ENCODE peak calls at places on chromosomes 3 and 15, in seven cellular contexts. S is WERI-Rb-1, P is LoVo, Y is non-pigmented ciliary epithelial cell, W is renal cortical epithelial cell, J is dorsolateral prefrontal cortex, D is transverse colon. F is an unnamed sample.

GRCh38 chr15:88645171-88646087 is 6.6 kb downstream of the ISG20 start:
- DNase-seq in D (no peak), P (no peak), Y (no peak), W (no peak), J (no peak), S (no peak), F (no peak)

GRCh38 chr3:177420643-177421042 is 223.4 kb upstream of the TBL1XR1 start:
- DNase-seq in P (no peak), Y (peak; percentile 64), W (peak; percentile 38), S (no peak), D (no peak), J (no peak), F (no peak)

GRCh38 chr15:71761649-71762048 is 48.7 kb upstream of the NR2E3 start:
- DNase-seq in P (peak; percentile 90), W (peak; percentile 98), D (peak; percentile 71), J (no peak), Y (no peak), S (no peak), F (no peak)

GRCh38 chr3:113241292-113242033 is 30.1 kb downstream of the BOC start:
- DNase-seq in D (no peak), Y (no peak), J (no peak), P (no peak), S (peak; percentile 69), W (peak; percentile 43), F (no peak)

GRCh38 chr15:62821384-62822131 is 221.0 kb upstream of the TPM1 start:
- DNase-seq in Y (no peak), D (peak; percentile 46), J (no peak), W (peak; percentile 99), S (no peak), P (peak; percentile 62), F (no peak)

GRCh38 chr3:43273429-43273828 is 12.9 kb upstream of the SNRK start:
- DNase-seq in W (no peak), S (no peak), P (no peak), J (no peak), D (no peak), Y (no peak), F (no peak)

GRCh38 chr3:27827041-27827440 is 104.9 kb upstream of the EOMES start:
- DNase-seq in Y (no peak), W (no peak), J (no peak), S (no peak), D (no peak), P (no peak), F (no peak)

GRCh38 chr3:5186089-5186853 is 1.2 kb upstream of the EDEM1 start:
- DNase-seq in W (no peak), P (no peak), D (no peak), Y (no peak), J (no peak), S (no peak), F (no peak)

GRCh38 chr3:48416091-48416505 is 13.8 kb downstream of the PLXNB1 start:
- DNase-seq in J (no peak), Y (no peak), D (no peak), W (no peak), S (no peak), P (no peak), F (no peak)

GRCh38 chr15:82810061-82810862 is 834 bp downstream of the WHAMM start:
- DNase-seq in S (peak; percentile 30), D (peak; percentile 37), Y (peak; percentile 19), J (no peak), W (peak; percentile 69), P (peak; percentile 48), F (peak; percentile 12)

GRCh38 chr3:55873523-55874254 is 386.6 kb upstream of the WNT5A start:
- DNase-seq in S (no peak), W (peak; percentile 72), D (no peak), P (no peak), J (no peak), Y (peak; percentile 24), F (no peak)

GRCh38 chr15:41882689-41883483 is 11.0 kb downstream of the SPTBN5 start:
- DNase-seq in P (no peak), S (no peak), D (no peak), J (no peak), Y (no peak), W (no peak), F (no peak)

GRCh38 chr3:35932995-35933394 is 293.7 kb downstream of the ARPP21 start:
- DNase-seq in Y (peak; percentile 92), J (no peak), P (peak; percentile 56), D (no peak), W (peak; percentile 94), S (no peak), F (no peak)

GRCh38 chr3:12328132-12328915 is 39.5 kb downstream of the PPARG start:
- DNase-seq in J (no peak), S (no peak), D (no peak), W (no peak), P (no peak), Y (no peak), F (no peak)

GRCh38 chr3:65953301-65953812 is 85.4 kb downstream of the MAGI1 start:
- DNase-seq in Y (no peak), S (no peak), W (peak; percentile 74), D (peak; percentile 86), J (no peak), P (peak; percentile 69), F (no peak)

GRCh38 chr3:133783762-133784161 is 21.9 kb upstream of the SRPRB start:
- DNase-seq in P (no peak), S (no peak), Y (no peak), J (no peak), D (no peak), W (no peak), F (no peak)

GRCh38 chr3:123634149-123635051 is 49.5 kb upstream of the HACD2 start:
- DNase-seq in S (no peak), W (no peak), J (no peak), P (no peak), D (no peak), Y (no peak), F (no peak)

GRCh38 chr3:65867463-65868210 is 171.1 kb downstream of the MAGI1 start:
- DNase-seq in J (no peak), S (peak; percentile 28), D (no peak), Y (no peak), W (no peak), P (no peak), F (no peak)

GRCh38 chr15:58556028-58556361 is 124.2 kb downstream of the LIPC start:
- DNase-seq in J (no peak), Y (no peak), S (no peak), P (no peak), W (no peak), D (no peak), F (no peak)

GRCh38 chr15:55221090-55222011 is 24.6 kb upstream of the RSL24D1 start:
- DNase-seq in S (no peak), J (no peak), Y (peak; percentile 94), D (no peak), W (peak; percentile 98), P (no peak), F (no peak)

GRCh38 chr15:79463043-79463780 is 31.1 kb downstream of the MINAR1 start:
- DNase-seq in W (no peak), Y (no peak), S (no peak), P (no peak), J (no peak), D (no peak), F (no peak)

GRCh38 chr3:133992385-133992784 is 37.3 kb downstream of the SLCO2A1 start:
- DNase-seq in Y (no peak), J (no peak), W (no peak), D (no peak), P (no peak), S (no peak), F (no peak)

GRCh38 chr3:193681631-193682030 is 88.6 kb downstream of the OPA1 start:
- DNase-seq in S (no peak), D (no peak), Y (no peak), W (no peak), J (no peak), P (no peak), F (no peak)

GRCh38 chr3:42500909-42501308 is 1.5 kb upstream of the VIPR1 start:
- DNase-seq in W (no peak), Y (no peak), D (no peak), P (no peak), J (no peak), S (no peak), F (no peak)

GRCh38 chr3:380801-381200 is 184.2 kb downstream of the CHL1 start:
- DNase-seq in S (no peak), P (no peak), J (no peak), W (no peak), Y (no peak), D (no peak), F (no peak)

GRCh38 chr15:51004103-51004536 is 90.6 kb downstream of the TNFAIP8L3 start:
- DNase-seq in W (peak; percentile 17), Y (no peak), P (peak; percentile 12), J (no peak), D (no peak), S (no peak), F (no peak)

GRCh38 chr3:79253704-79254103 is 514.1 kb downstream of the ROBO1 start:
- DNase-seq in D (no peak), P (no peak), S (no peak), Y (no peak), W (no peak), J (no peak), F (no peak)

GRCh38 chr3:4898454-4899313 is 80.6 kb upstream of the BHLHE40 start:
- DNase-seq in J (no peak), W (peak; percentile 49), P (no peak), S (no peak), Y (no peak), D (no peak), F (no peak)

GRCh38 chr3:126439346-126439967 is 36.2 kb downstream of the ZXDC start:
- DNase-seq in Y (no peak), S (no peak), W (no peak), J (peak; percentile 33), P (no peak), D (no peak), F (no peak)

GRCh38 chr3:56629451-56629850 is 53.6 kb downstream of the TASOR start:
- DNase-seq in W (no peak), P (no peak), Y (no peak), J (no peak), D (no peak), S (no peak), F (no peak)

GRCh38 chr15:51647128-51647562 is 24.6 kb upstream of the DMXL2 start:
- DNase-seq in S (no peak), W (peak; percentile 71), Y (peak; percentile 20), P (peak; percentile 60), D (peak; percentile 56), J (no peak), F (no peak)

GRCh38 chr15:32683906-32684584 is 33.8 kb upstream of the GREM1 start:
- DNase-seq in W (peak; percentile 97), Y (peak; percentile 85), P (no peak), D (no peak), J (no peak), S (no peak), F (no peak)

GRCh38 chr15:67922971-67923646 is 83.3 kb upstream of the RNU6-1 start:
- DNase-seq in S (no peak), P (no peak), D (no peak), Y (no peak), W (no peak), J (no peak), F (no peak)

GRCh38 chr3:108820586-108820985 is 2.0 kb upstream of the TRAT1 start:
- DNase-seq in Y (no peak), D (no peak), S (no peak), J (no peak), W (no peak), P (no peak), F (no peak)

GRCh38 chr3:109803274-109803673 is 465.9 kb upstream of the DPPA4 start:
- DNase-seq in D (no peak), J (no peak), W (peak; percentile 2), Y (no peak), S (no peak), P (no peak), F (no peak)

GRCh38 chr15:72451224-72451623 is 22.9 kb upstream of the ARIH1 start:
- DNase-seq in J (no peak), D (no peak), Y (no peak), S (no peak), P (no peak), W (no peak), F (no peak)

GRCh38 chr3:195123196-195123805 is 147.7 kb downstream of the XXYLT1 start:
- DNase-seq in Y (no peak), S (peak; percentile 48), W (no peak), D (no peak), P (no peak), J (no peak), F (no peak)

F was measured in activated CD4-positive, alpha-beta T cell treated with anti-CD3 and anti-CD28 coated beads, Interleukin-2, amount 50 U/mL, for 24 hours.